ENCODE peak calls at places on chromosomes 6 and 20, in four cellular contexts. I is effector CD4-positive, alpha-beta T cell; U is NCI-H2029; L is glutamatergic neuron. M is an unnamed sample.

GRCh38 chr20:63117661-63118302 is 98.1 kb downstream of the YTHDF1 start:
- DNase-seq in U (no peak), I (no peak), L (peak), M (no peak)

GRCh38 chr6:119966484-119966883 is 616.9 kb upstream of the MAN1A1 start:
- DNase-seq in I (no peak), U (no peak), L (no peak), M (no peak)

GRCh38 chr6:69164564-69165252 is 529.6 kb downstream of the ADGRB3 start:
- DNase-seq in I (no peak), U (no peak), L (no peak), M (no peak)

GRCh38 chr6:151285121-151285520 is 45.4 kb downstream of the AKAP12 start:
- DNase-seq in L (no peak), U (no peak), I (no peak), M (no peak)

GRCh38 chr6:16731503-16732018 is 29.7 kb downstream of the ATXN1 start:
- DNase-seq in L (no peak), I (no peak), U (no peak), M (no peak)

GRCh38 chr6:45432944-45433343 is 55.2 kb upstream of the SUPT3H start:
- DNase-seq in I (no peak), U (no peak), L (no peak), M (no peak)

GRCh38 chr6:11767458-11767857 is 11.1 kb downstream of the ADTRP start:
- DNase-seq in U (no peak), I (no peak), L (no peak), M (no peak)

GRCh38 chr6:69138893-69139494 is 503.9 kb downstream of the ADGRB3 start:
- DNase-seq in I (no peak), L (no peak), U (no peak), M (no peak)

GRCh38 chr20:35888659-35889058 is 65.6 kb downstream of the SCAND1 start:
- DNase-seq in L (no peak), U (no peak), I (no peak), M (no peak)

GRCh38 chr6:11514672-11515071 is 22.9 kb upstream of the TMEM170B start:
- DNase-seq in I (no peak), U (no peak), L (no peak), M (no peak)

GRCh38 chr6:105091140-105091829 is 88.5 kb downstream of the POPDC3 start:
- DNase-seq in I (no peak), L (no peak), U (no peak), M (no peak)

GRCh38 chr6:102488729-102489128 is 1095.2 kb downstream of the GRIK2 start:
- DNase-seq in I (no peak), L (no peak), U (no peak), M (no peak)

GRCh38 chr20:45919536-45919933 is 7.6 kb upstream of the PLTP start:
- DNase-seq in I (no peak), L (no peak), U (peak), M (no peak)

GRCh38 chr6:160055813-160056212 is 65.8 kb upstream of the SLC22A1 start:
- DNase-seq in L (no peak), U (no peak), I (no peak), M (no peak)